ENCODE peak calls at places on chromosomes 5 and 9, in ten cellular contexts. S is GM23248; C is IMR-90; Y is HCT116; V is adipocyte; I is prostate gland; Z is CD8-positive, alpha-beta T cell; D is lower lobe of right lung; K is pancreas; A is thyroid gland. B is an unnamed sample.

GRCh38 chr5:147734839-147735238 is 47.7 kb downstream of the JAKMIP2 start:
- DNase-seq in Y (no peak), D (no peak), I (no peak), C (no peak), K (no peak), S (no peak), Z (no peak), A (no peak), V (no peak), B (no peak)

GRCh38 chr9:84397822-84398221 is 57.3 kb upstream of the SLC28A3 start:
- DNase-seq in I (no peak), Z (no peak), A (no peak), S (peak; percentile 85), Y (no peak), K (no peak), V (peak; percentile 64), D (no peak), C (peak; percentile 62), B (peak; percentile 10)

GRCh38 chr5:178791976-178792375 is 61.5 kb upstream of the ZNF354A start:
- DNase-seq in A (no peak), C (no peak), D (no peak), Y (no peak), V (no peak), I (no peak), Z (no peak), K (no peak), S (no peak), B (no peak)

GRCh38 chr5:6732634-6733410 is 19.6 kb downstream of the TENT4A start:
- DNase-seq in K (no peak), A (peak; percentile 58), S (peak; percentile 95), C (peak; percentile 79), I (no peak), V (peak; percentile 69), D (no peak), Y (no peak), Z (no peak), B (no peak)

GRCh38 chr5:116557669-116558271 is 16.9 kb downstream of the SEMA6A start:
- DNase-seq in S (peak; percentile 41), D (no peak), I (no peak), A (no peak), V (peak; percentile 60), K (no peak), Y (no peak), Z (no peak), C (peak; percentile 8), B (peak; percentile 55)

GRCh38 chr5:87755378-87755777 is 342.6 kb upstream of the CCNH start:
- DNase-seq in K (no peak), A (no peak), Y (no peak), C (no peak), S (no peak), Z (no peak), D (no peak), V (no peak), I (no peak), B (peak; percentile 29)

GRCh38 chr9:15262581-15262980 is 44.4 kb downstream of the TTC39B start:
- DNase-seq in Z (no peak), I (no peak), Y (no peak), A (no peak), K (no peak), V (no peak), C (no peak), S (peak; percentile 34), D (no peak), B (no peak)

GRCh38 chr5:102866315-102866693 is 111.2 kb downstream of the PAM start:
- DNase-seq in Y (no peak), C (peak; percentile 16), D (no peak), Z (no peak), V (peak; percentile 54), A (no peak), S (no peak), I (no peak), K (no peak), B (no peak)

DNA sequence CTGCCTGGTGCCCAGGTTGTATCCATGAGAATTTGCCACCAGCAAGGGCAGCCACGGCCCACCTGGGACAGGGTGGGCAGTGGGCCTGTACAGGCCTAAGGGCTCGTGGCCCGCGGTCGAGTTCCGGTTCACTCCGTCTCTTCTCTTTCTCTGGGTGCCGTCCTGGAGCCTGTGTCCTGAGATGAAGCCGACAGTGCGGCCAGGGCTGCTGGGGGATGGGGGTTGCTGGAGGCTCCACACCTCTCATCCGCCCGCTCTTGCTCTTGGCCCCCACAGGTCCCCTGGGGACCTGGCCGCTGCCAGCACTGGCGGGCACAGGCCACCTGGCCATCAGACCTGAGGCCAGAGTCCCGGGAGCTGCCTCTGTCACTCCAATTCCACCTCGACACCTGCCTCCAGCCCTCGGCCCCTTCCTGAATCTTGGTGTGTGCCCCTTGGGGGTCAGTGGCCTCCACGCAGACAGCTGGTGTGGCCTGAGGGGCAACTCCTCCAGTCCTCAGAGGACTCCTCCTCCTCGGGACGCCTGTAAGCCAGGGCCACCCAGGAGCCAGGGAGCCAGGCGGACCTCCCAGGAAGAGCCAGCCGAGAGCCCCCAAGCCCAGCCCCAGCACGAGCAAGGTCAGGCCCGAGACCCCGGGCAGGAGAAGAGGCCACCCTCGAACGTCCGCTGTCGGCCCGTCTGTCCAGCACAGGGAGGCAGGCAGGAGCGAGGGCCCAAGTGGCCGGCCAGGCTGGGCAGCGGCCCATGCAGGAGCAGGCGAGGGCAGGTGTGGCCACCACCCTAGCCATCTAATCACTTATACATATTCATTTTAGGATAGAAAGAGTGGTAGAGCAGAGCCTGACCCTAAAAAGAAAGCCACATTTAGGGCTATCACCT is 5.2 kb downstream of the LRRC26 start:
- DNase-seq in I (no peak), C (no peak), S (no peak), D (no peak), V (no peak), Z (no peak), K (no peak), A (no peak), Y (no peak), B (no peak)
- H3K27me3 ChIP-seq in I (peaks cover 6% of the 10 kb centered on the region), C (peaks cover 89% of the 10 kb centered on the region), S (peaks cover 45% of the 10 kb centered on the region), D (peaks cover 99% of the 10 kb centered on the region), V (peaks cover 38% of the 10 kb centered on the region), Z (peaks cover 16% of the 10 kb centered on the region), K (peaks cover 4% of the 10 kb centered on the region), A (peaks cover 53% of the 10 kb centered on the region), Y (no peaks in the 10 kb centered on the region), B (peaks cover 56% of the 10 kb centered on the region)

GRCh38 chr9:134433101-134433500 is 106.8 kb downstream of the RXRA start:
- DNase-seq in K (no peak), D (no peak), Z (no peak), I (peak; percentile 70), S (peak; percentile 83), C (peak; percentile 20), A (no peak), V (peak; percentile 73), Y (no peak), B (no peak)
- H3K4me1 ChIP-seq in K (peaks cover 14% of the 10 kb centered on the region), D (peaks cover 68% of the 10 kb centered on the region), Z (no peaks in the 10 kb centered on the region), I (peaks cover 49% of the 10 kb centered on the region), S (peaks cover 13% of the 10 kb centered on the region), C (peaks cover 24% of the 10 kb centered on the region), A (peaks cover 36% of the 10 kb centered on the region), V (peaks cover 54% of the 10 kb centered on the region), Y (peaks cover 13% of the 10 kb centered on the region), B (no peaks in the 10 kb centered on the region)

GRCh38 chr9:130692365-130692764 is 1.2 kb upstream of the EXOSC2 start:
- DNase-seq in C (no peak), Y (no peak), D (no peak), Z (no peak), S (peak; percentile 30), K (peak; percentile 24), V (no peak), I (no peak), A (peak; percentile 40), B (no peak)

GRCh38 chr9:130688070-130688469 is 5.5 kb upstream of the EXOSC2 start:
- DNase-seq in A (no peak), S (no peak), Z (no peak), K (no peak), D (no peak), I (no peak), C (no peak), Y (no peak), V (no peak), B (no peak)

GRCh38 chr9:130687615-130688014 is 6.0 kb upstream of the EXOSC2 start:
- DNase-seq in S (no peak), C (no peak), K (no peak), Z (no peak), I (no peak), A (no peak), V (no peak), Y (no peak), D (no peak), B (no peak)

GRCh38 chr9:130689937-130690700 is 3.5 kb upstream of the EXOSC2 start:
- DNase-seq in C (peak; percentile 94), V (peak; percentile 38), K (peak; percentile 79), S (peak; percentile 97), D (no peak), Y (peak; percentile 69), Z (no peak), A (peak; percentile 87), I (peak; percentile 90), B (peak; percentile 71)

DNA sequence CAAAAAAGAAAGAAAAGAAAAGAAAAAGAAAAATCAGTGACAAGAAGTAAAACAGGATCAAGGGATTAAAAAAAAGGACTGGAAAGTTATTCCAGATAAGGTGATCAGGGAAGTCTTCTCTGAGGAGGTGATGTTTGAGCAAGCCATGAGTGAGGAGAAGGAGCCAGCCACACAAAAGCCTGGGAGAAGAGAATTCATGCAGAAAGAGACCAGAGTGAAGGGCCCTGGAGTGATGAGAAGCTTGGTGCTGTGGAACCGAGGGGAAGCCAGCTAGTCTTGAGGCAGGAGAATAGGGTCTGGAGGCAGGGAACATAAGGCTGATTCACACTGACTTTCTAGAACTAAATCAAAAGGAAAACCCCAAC is 4.0 kb upstream of the EXOSC2 start:
- DNase-seq in D (no peak), C (no peak), K (no peak), V (no peak), Z (no peak), Y (no peak), I (no peak), S (no peak), A (no peak), B (no peak)
- H3K4me3 ChIP-seq in D (peak overlapping the region; percentile 48), C (peak overlapping the region; percentile 21), K (no peak overlapping the region), V (peak overlapping the region; percentile 83), Z (no peak overlapping the region), Y (peak overlapping the region; percentile 41), I (peak overlapping the region; percentile 26), S (peak overlapping the region; percentile 83), A (no peak overlapping the region), B (peak overlapping the region; percentile 5)

DNA sequence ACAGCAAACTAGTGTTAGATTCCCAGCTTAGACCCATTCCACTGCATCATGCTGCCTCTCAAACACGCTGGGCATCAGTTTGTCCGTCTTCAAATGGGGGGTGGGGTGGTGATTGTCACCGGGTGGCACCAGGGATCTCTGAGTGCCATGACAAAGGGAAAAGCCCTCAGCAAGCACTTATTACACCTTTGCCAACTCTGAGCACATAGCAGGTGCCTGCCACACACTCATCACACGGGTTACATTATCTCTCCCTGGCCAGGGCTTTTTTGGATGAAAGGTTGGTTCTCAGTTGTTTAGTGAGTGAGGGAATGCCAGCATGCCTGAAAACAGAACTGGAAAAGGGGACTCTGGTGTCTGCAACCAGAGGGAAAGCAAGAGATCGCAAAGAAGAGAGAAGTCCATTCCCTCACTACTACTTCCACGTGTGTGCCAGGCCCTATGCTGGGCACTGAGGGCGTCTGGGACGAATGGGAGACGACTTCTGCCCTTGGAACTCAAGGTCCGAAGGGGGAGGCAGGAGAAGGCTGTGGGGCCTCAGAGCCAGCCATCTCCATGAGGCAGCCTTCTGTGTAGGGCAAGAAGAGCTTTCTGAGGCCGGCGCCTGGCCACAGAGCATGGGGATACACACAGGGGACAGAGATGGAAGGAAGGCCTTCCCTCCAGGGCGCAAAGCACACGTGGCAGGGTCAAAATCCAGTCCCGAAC is 48.9 kb downstream of the PAX5 start:
- DNase-seq in C (no peak), I (no peak), Z (no peak), K (no peak), A (no peak), D (no peak), Y (no peak), S (no peak), V (no peak), B (no peak)
- H3K27me3 ChIP-seq in C (peaks cover 69% of the 10 kb centered on the region), I (peaks cover 20% of the 10 kb centered on the region), Z (peaks cover 18% of the 10 kb centered on the region), K (no peaks in the 10 kb centered on the region), A (peaks cover 17% of the 10 kb centered on the region), D (peaks cover 64% of the 10 kb centered on the region), Y (no peaks in the 10 kb centered on the region), S (peaks cover 67% of the 10 kb centered on the region), V (peaks cover 82% of the 10 kb centered on the region), B (no peaks in the 10 kb centered on the region)

GRCh38 chr9:109245300-109245897 is 75.5 kb downstream of the EPB41L4B start:
- DNase-seq in K (no peak), C (no peak), Y (no peak), A (no peak), D (no peak), V (no peak), I (no peak), S (no peak), Z (no peak), B (no peak)
- H3K4me1 ChIP-seq in K (peaks cover 35% of the 10 kb centered on the region), C (peaks cover 3% of the 10 kb centered on the region), Y (no peaks in the 10 kb centered on the region), A (peaks cover 47% of the 10 kb centered on the region), D (no peaks in the 10 kb centered on the region), V (peaks cover 30% of the 10 kb centered on the region), I (peaks cover 7% of the 10 kb centered on the region), S (peaks cover 11% of the 10 kb centered on the region), Z (no peaks in the 10 kb centered on the region), B (peaks cover 11% of the 10 kb centered on the region)

B was measured in HAP-1.